ENCODE peak calls at places on chromosomes 5 and 9, in four cellular contexts. P, M, A and R are unnamed samples.

GRCh38 chr5:171571663-171572062 is 152.2 kb downstream of the FGF18 start:
- DNase-seq in P (peak), M (no peak), A (no peak), R (no peak)

GRCh38 chr5:69491027-69491426 is 1.6 kb upstream of the OCLN start:
- DNase-seq in P (no peak), M (no peak), A (no peak), R (no peak)

GRCh38 chr5:174935854-174936474 is 211.6 kb downstream of the MSX2 start:
- DNase-seq in P (peak), M (peak), A (no peak), R (peak)

GRCh38 chr9:36218411-36218901 is 27.7 kb downstream of the CLTA start:
- DNase-seq in P (no peak), M (no peak), A (no peak), R (no peak)

GRCh38 chr9:103183569-103184191 is 188.5 kb downstream of the CYLC2 start:
- DNase-seq in P (peak), M (no peak), A (no peak), R (no peak)

GRCh38 chr5:172758077-172758835 is 12.7 kb downstream of the DUSP1 start:
- DNase-seq in P (peak), M (no peak), A (no peak), R (no peak)

GRCh38 chr9:109166771-109167601 is at the start of gene FRRS1L:
- DNase-seq in P (peak), M (no peak), A (no peak), R (no peak)

GRCh38 chr9:126500600-126501382 is 112.9 kb upstream of the LMX1B start:
- DNase-seq in P (peak), M (peak), A (peak), R (peak)

GRCh38 chr5:156595132-156595787 is 254.8 kb upstream of the PPP1R2B start:
- DNase-seq in P (no peak), M (no peak), A (peak), R (no peak)

GRCh38 chr5:64594025-64594424 is 88.2 kb downstream of the RGS7BP start:
- DNase-seq in P (no peak), M (no peak), A (no peak), R (no peak)

GRCh38 chr5:127840809-127841208 is 137.6 kb downstream of the CCDC192 start:
- DNase-seq in P (no peak), M (no peak), A (no peak), R (no peak)

GRCh38 chr9:8733096-8733954 is 933.7 kb upstream of the DMAC1 start:
- DNase-seq in P (no peak), M (no peak), A (no peak), R (no peak)

GRCh38 chr5:131947445-131947844 is 2.0 kb upstream of the MEIKIN start:
- DNase-seq in P (peak), M (no peak), A (no peak), R (no peak)

GRCh38 chr9:81058776-81059175 is 630.6 kb downstream of the TLE1 start:
- DNase-seq in P (no peak), M (no peak), A (no peak), R (no peak)

GRCh38 chr5:28734396-28734795 is 1696.0 kb upstream of the CDH9 start:
- DNase-seq in P (no peak), M (no peak), A (no peak), R (no peak)
- TF ChIP-seq CTCF in P (no peak), M (no peak), A (no peak), R (no peak)

DNA sequence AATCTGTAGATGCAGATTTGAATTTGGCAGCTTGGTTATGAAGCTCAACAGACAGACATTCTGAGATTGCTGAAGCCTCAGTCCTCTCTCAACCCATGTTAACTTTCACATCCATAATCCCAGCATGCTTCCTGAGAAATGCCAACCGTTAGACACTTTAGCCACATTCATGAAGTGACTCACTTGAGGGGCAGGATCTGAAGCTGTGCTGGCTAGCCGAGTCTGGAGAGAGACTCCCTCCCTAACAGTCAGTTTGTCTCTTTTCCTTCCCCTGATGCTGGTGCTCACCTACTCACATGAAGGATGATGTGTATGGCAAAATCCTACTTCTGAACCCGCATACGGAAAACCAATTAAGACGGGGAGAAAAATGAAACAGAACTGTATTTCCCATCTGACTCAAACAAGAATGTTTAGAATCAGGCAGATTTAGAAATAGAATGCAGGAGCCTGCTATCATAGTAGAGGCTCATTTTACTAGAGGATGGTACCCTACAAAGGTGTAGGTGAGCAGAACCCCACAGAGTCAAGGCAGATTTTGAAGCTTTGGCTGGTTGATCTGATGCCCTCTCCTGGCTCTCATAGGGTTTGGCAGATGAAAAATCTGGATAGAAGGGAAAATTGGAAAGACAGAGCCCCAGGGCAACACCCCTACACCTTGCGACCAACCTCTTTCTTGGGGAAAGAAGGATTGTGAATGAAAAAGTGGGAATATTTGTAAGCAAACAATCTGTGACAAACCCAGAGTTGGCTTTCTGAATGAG is 150.9 kb upstream of the LHFPL2 start:
- DNase-seq in P (no peak), M (no peak), A (no peak), R (no peak)
- TF ChIP-seq CTCF in P (no peak), M (no peak), A (no peak), R (no peak)

DNA sequence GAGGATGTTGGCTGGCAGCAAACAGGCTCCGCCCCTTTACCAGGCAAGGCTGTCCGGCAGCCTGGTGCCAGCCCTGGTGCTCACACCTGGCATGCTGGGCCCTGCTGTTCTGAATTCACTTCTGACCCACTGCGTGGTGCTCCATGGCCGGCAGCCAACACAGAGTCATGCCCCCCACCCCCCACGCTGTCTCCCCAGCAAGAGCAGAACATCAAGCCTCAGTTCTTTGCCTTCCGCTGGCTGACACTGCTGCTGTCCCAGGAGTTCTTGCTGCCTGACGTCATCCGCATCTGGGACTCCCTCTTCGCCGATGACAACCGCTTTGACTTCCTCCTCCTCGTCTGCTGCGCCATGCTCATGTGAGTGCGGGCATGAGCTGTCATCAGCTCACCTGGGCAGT is 12.6 kb upstream of the ENDOG start:
- DNase-seq in P (no peak), M (no peak), A (no peak), R (no peak)
- TF ChIP-seq CTCF in P (no peak), M (no peak), A (no peak), R (no peak)

DNA sequence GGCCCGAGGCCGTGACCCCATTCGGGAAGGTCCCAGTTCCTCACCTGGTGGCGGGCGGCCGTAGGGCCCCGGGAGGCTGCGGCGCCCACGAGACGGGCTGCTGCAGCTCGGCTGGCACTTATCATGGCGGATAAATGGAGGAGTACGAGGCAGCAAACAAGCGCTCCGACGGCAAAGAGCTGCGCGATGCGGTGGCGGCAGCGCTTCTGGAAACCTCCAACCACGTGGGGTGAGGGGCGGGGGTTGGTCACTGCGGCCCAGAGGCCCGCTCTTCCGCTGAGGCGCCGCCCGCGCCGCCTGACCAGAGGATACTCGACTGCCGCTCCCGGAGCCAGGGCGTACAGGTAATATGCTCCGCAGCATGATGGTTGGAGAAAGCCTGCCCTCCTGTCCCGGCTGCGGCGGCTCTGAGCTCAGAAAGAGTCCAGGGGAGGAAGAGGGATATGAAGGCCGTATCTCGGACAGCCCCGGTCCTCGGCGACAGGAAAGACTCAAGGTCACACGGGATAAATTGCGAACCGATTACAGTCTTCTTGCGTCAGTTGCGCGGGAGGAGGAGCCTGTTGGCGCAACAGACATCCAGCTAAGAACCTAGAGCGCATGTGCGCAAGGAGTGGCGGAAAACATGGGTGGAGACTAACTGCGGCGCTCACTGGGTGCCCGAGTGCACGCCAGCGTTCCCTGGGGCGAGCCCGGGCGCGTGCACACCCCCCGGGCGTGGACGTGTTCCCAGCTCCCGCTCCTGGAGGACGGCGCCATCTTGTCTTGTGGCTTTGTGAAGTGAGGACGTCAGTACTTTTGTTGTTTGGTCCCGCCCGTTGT is at the start of gene HSPA9:
- DNase-seq in P (peak), M (peak), A (peak), R (peak)
- TF ChIP-seq CTCF in P (no peak), M (no peak), A (no peak), R (no peak)

GRCh38 chr9:38416461-38416860 is 7.8 kb downstream of the IGFBPL1 start:
- DNase-seq in P (no peak), M (no peak), A (no peak), R (no peak)

GRCh38 chr9:38418366-38418765 is 5.9 kb downstream of the IGFBPL1 start:
- DNase-seq in P (no peak), M (no peak), A (no peak), R (no peak)

GRCh38 chr9:38415846-38416245 is 8.4 kb downstream of the IGFBPL1 start:
- DNase-seq in P (no peak), M (no peak), A (no peak), R (no peak)

GRCh38 chr9:38419216-38419615 is 5.0 kb downstream of the IGFBPL1 start:
- DNase-seq in P (no peak), M (no peak), A (no peak), R (no peak)

GRCh38 chr9:38417003-38417965 is 7.0 kb downstream of the IGFBPL1 start:
- DNase-seq in P (peak), M (peak), A (no peak), R (peak)
- TF ChIP-seq CTCF in P (no peak), M (peak), A (peak), R (peak)

GRCh38 chr5:91636351-91636750 is 253.2 kb upstream of the ARRDC3 start:
- DNase-seq in P (no peak), M (no peak), A (no peak), R (no peak)
- TF ChIP-seq CTCF in P (no peak), M (no peak), A (no peak), R (no peak)

GRCh38 chr5:180811623-180812119 is 9.1 kb upstream of the MGAT1 start:
- DNase-seq in P (peak), M (no peak), A (no peak), R (no peak)

GRCh38 chr5:180811012-180811622 is 8.5 kb upstream of the MGAT1 start:
- DNase-seq in P (no peak), M (no peak), A (no peak), R (no peak)

GRCh38 chr5:180815241-180816031 is 12.8 kb upstream of the MGAT1 start:
- DNase-seq in P (no peak), M (no peak), A (peak), R (no peak)

GRCh38 chr5:180810210-180811011 is 7.8 kb upstream of the MGAT1 start:
- DNase-seq in P (peak), M (peak), A (peak), R (peak)

DNA sequence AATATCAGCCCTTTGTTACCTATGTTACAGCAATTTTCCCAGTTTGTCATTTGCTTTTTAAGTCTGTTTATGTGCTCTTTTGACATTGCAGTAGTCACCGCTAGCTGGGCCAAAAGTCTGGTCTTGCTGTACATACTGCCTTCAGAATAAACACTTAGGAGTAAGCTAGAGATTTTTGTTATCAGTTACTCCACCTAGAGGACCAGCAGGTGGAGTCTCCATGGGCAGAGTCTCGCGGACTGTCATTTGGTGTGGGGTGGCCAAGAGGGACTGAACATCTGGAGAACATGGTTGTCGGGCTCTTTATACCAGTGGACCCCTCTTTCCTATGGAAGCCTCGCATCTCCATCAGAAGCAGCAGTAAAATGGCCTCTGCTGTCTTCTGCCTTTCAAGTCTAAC is 10.8 kb upstream of the MGAT1 start:
- DNase-seq in P (no peak), M (no peak), A (no peak), R (no peak)
- TF ChIP-seq CTCF in P (no peak), M (peak), A (no peak), R (no peak)

GRCh38 chr9:136108648-136109266 is 9.9 kb downstream of the TMEM250 start:
- DNase-seq in P (no peak), M (no peak), A (no peak), R (no peak)

GRCh38 chr9:136107953-136108647 is 10.6 kb downstream of the TMEM250 start:
- DNase-seq in P (peak), M (no peak), A (no peak), R (no peak)

GRCh38 chr9:136110082-136111061 is 8.3 kb downstream of the TMEM250 start:
- DNase-seq in P (no peak), M (peak), A (no peak), R (no peak)

GRCh38 chr9:136111190-136111589 is 7.5 kb downstream of the TMEM250 start:
- DNase-seq in P (no peak), M (no peak), A (no peak), R (no peak)

GRCh38 chr9:136109351-136110081 is 9.2 kb downstream of the TMEM250 start:
- DNase-seq in P (peak), M (peak), A (peak), R (peak)
- TF ChIP-seq CTCF in P (no peak), M (no peak), A (peak), R (no peak)

DNA sequence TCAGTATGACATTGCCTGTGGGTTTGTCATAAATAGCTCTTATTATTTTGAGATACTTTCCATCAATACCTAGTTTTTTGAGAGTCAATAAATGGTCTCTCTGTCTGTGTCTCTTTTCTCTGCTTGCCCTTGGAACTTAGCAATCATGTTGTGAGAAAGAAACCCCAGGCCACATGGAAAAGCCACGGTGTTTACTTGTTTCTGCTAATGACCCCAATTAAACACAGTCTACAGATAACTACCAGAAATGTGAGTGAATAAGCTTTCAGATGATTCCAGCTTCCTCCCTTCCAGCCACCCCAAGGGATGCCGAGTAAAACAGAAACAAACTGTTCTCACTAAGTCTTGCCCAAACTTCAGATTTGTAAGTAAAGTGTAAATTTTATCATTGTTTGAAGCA is 584.9 kb downstream of the MAT2B start:
- DNase-seq in P (no peak), M (no peak), A (no peak), R (no peak)
- TF ChIP-seq CTCF in P (no peak), M (no peak), A (no peak), R (no peak)

DNA sequence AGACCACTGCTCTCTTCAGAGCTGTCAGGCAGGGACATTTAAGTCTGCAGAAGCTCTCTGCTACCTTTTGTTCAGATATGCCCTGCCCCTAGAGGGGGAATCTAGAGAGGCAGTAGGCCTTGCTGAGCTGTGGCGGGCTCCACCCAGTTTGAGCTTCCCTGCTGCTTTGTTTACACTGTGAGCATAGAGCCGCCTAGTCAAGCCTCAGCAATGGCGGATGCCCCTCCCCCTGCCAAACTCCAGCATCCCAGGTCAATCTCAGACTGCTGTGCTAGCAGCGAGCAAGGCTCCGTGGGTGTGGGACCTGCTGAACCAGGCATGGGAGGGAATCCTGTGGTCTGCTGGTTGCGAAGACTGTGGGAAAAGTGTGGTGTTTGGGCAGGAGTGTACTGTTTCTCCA is 59.9 kb downstream of the CAVIN4 start:
- DNase-seq in P (no peak), M (no peak), A (no peak), R (no peak)
- TF ChIP-seq CTCF in P (no peak), M (no peak), A (no peak), R (no peak)